ENCODE peak calls at places on chromosomes 4 and X, in five cellular contexts. Y is A549, T is K562, I is H1, R is GM12878. J is an unnamed sample.
A peak's percentile ranks its signal among the peaks of the same experiment; 100 is the strongest.

GRCh38 chr4:80266902-80267380 is 477 bp downstream of the FGF5 start:
- DNase-seq in Y (no peak), T (peak; percentile 55), I (no peak), R (no peak), J (no peak)

GRCh38 chrX:14528629-14529287 is 578 bp upstream of the GLRA2 start:
- DNase-seq in Y (peak; percentile 61), R (peak; percentile 4), I (peak; percentile 17), T (peak; percentile 10), J (peak; percentile 10)

GRCh38 chrX:39012561-39013209 is 211.4 kb downstream of the MID1IP1 start:
- DNase-seq in T (no peak), R (no peak), Y (no peak), I (no peak), J (no peak)

GRCh38 chr4:6509587-6509986 is 37.2 kb upstream of the PPP2R2C start:
- DNase-seq in R (no peak), T (no peak), I (no peak), Y (peak; percentile 22), J (no peak)

GRCh38 chrX:101973066-101973465 is 41.2 kb upstream of the ZMAT1 start:
- DNase-seq in Y (no peak), R (no peak), T (no peak), I (no peak), J (no peak)

GRCh38 chr4:8000247-8000646 is 60.6 kb upstream of the AFAP1 start:
- DNase-seq in R (no peak), T (no peak), Y (no peak), I (no peak), J (no peak)

GRCh38 chrX:38426785-38427184 is 74.4 kb downstream of the OTC start:
- DNase-seq in Y (peak; percentile 3), R (no peak), T (no peak), I (no peak), J (no peak)

GRCh38 chr4:51894246-51894645 is 51.3 kb downstream of the DCUN1D4 start:
- DNase-seq in T (no peak), R (no peak), Y (peak; percentile 33), I (no peak), J (no peak)

GRCh38 chr4:11720292-11720691 is 291.6 kb upstream of the HS3ST1 start:
- DNase-seq in I (no peak), R (no peak), Y (peak; percentile 21), T (no peak), J (no peak)

GRCh38 chr4:72390409-72390808 is 178.6 kb downstream of the ADAMTS3 start:
- DNase-seq in T (no peak), Y (no peak), I (no peak), R (no peak), J (no peak)

GRCh38 chr4:7693711-7694110 is 245.9 kb downstream of the AFAP1 start:
- DNase-seq in T (no peak), R (no peak), Y (no peak), I (no peak), J (no peak)

GRCh38 chr4:53916431-53916889 is 147.9 kb downstream of the CHIC2 start:
- DNase-seq in Y (no peak), R (no peak), I (no peak), T (no peak), J (no peak)

GRCh38 chr4:177005801-177006230 is 213.1 kb upstream of the VEGFC start:
- DNase-seq in I (no peak), R (no peak), Y (peak; percentile 22), T (no peak), J (no peak)

DNA sequence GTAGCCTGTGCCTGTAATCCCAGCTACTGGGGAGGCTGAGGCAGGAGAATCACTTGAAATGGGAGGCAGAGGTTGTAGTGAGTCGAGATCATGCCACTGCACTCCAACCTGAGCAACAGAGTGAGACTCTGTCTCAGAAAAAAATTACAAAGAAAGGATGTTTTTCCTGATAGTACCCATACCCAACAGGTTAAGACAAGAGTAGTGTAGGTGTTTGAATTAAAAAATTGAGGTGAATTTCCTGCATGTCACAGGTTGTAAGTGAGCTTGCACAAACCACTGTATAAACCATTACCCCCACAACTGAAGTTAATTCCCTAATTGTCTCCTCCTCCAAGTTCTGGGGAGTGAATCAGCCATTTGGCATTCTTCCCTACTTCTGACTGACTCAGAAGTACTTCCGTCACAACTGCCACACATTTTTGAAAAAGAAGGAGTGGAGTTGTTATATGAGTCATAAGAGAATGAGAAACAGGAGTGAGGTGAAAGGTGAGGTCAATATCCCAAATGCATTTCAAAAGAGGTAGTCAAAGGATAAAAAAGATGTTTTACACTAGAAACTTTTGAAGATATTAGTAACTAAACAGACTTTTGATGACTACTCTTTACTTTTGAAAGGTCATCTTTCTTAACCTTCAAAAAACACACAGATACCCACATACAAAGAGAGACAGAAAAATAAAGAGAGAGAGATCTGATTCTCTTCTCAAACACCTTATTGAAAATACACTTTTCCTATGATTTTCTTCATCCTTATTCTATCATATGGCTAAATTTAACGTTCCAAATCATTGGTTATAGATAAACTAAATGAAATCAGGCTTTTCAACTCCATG is 134.5 kb downstream of the BTC start:
- DNase-seq in I (no peak), Y (peak; percentile 99), T (peak; percentile 49), R (no peak), J (peak; percentile 92)
- TF ChIP-seq HDAC2 in I (no peak), Y (no peak), T (no peak), R (no peak), J (peak; percentile 13)

GRCh38 chrX:44019911-44020310 is 46.7 kb upstream of the NDP start:
- DNase-seq in I (no peak), T (no peak), R (no peak), Y (no peak), J (no peak)

GRCh38 chrX:44020693-44021092 is 47.5 kb upstream of the NDP start:
- DNase-seq in Y (no peak), I (no peak), T (no peak), R (no peak), J (no peak)

GRCh38 chrX:44022964-44023363 is 49.8 kb upstream of the NDP start:
- DNase-seq in R (no peak), T (no peak), Y (no peak), I (no peak), J (no peak)

GRCh38 chrX:44025611-44026010 is 52.4 kb upstream of the NDP start:
- DNase-seq in Y (peak; percentile 4), R (no peak), I (no peak), T (no peak), J (no peak)
- TF ChIP-seq HDAC2 in Y (no peak), R (no peak), I (no peak), T (no peak), J (no peak)

DNA sequence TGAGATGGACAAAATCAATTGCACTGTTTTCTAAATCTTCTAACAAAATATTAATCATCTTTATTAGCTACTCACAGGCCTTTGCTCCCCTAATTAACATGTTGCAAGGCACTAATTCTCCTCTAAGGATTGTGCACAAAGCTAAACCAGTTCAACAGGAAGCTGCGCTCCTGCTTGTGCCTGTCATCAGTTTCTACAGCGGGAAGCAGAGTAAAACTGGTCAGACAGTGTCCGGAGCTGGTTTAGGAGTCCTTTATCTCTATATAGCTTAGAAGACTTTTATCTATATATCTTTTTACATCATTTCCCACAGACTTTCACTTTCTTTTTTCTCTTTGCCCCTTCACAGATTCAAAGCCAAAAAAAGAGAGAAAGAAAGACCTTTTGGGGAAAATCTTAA is 79.1 kb downstream of the ELOVL6 start:
- DNase-seq in Y (no peak), R (no peak), T (no peak), I (no peak), J (no peak)
- TF ChIP-seq HDAC2 in Y (no peak), R (no peak), T (no peak), I (no peak), J (no peak)

GRCh38 chr4:19913670-19914069 is 338.0 kb upstream of the SLIT2 start:
- DNase-seq in R (no peak), Y (no peak), I (no peak), T (no peak), J (no peak)
- TF ChIP-seq HDAC2 in R (no peak), Y (no peak), I (no peak), T (no peak), J (no peak)

GRCh38 chr4:1179976-1180375 is 7.6 kb upstream of the SPON2 start:
- DNase-seq in R (no peak), Y (no peak), I (no peak), T (no peak), J (no peak)

GRCh38 chr4:1178300-1179088 is 6.1 kb upstream of the SPON2 start:
- DNase-seq in I (no peak), T (no peak), R (no peak), Y (no peak), J (no peak)

GRCh38 chr4:1177274-1178141 is 5.1 kb upstream of the SPON2 start:
- DNase-seq in T (no peak), R (no peak), I (no peak), Y (no peak), J (peak; percentile 38)

GRCh38 chr4:1180663-1181062 is 8.3 kb upstream of the SPON2 start:
- DNase-seq in T (no peak), I (no peak), R (no peak), Y (no peak), J (no peak)

DNA sequence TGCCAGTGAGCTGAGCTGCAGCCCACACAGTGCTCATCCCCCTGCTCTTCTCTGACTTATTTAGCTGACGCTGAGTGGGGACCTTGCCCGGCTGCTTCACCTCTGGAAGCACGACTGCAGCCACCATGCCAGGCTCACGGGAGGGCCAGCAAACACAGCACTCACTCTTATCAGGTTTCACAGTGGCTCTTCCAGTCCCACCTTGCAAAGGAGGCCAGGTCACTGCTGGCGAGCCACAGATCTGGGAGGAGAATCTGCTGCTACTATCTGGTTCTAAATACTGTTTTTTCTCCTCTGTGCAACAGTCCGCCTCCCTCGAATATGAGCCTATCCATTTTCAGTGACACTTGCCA is 6.7 kb upstream of the SPON2 start:
- DNase-seq in R (no peak), I (no peak), Y (no peak), T (peak; percentile 78), J (no peak)
- TF ChIP-seq HDAC2 in R (no peak), I (no peak), Y (no peak), T (no peak), J (no peak)

GRCh38 chr4:24613474-24613873 is 29.1 kb upstream of the DHX15 start:
- DNase-seq in Y (no peak), T (no peak), I (no peak), R (no peak), J (no peak)

GRCh38 chr4:24611575-24611974 is 27.2 kb upstream of the DHX15 start:
- DNase-seq in R (no peak), I (no peak), T (no peak), Y (no peak), J (no peak)

GRCh38 chr4:24614881-24615280 is 30.5 kb upstream of the DHX15 start:
- DNase-seq in T (no peak), I (no peak), Y (no peak), R (no peak), J (no peak)

DNA sequence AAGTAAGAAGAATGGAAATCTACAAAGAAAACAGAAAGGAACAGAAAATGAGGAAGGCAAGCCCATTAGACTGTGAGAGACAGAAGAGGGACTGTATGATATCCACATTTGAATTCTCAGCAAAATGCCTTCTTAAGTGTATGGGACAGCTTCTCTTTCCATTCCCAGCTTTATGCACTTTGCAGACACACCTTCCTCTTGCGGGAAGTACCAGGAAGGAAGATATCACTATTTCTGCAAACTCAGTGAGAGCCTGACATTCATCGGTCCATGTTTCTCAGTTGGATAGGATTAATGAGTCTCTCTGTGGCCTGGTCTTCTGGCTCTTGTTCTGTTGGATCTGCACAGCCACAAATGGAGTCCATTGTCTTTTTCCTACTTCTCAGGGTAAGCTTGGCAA is 31.6 kb upstream of the DHX15 start:
- DNase-seq in Y (no peak), R (no peak), T (no peak), I (no peak), J (no peak)
- TF ChIP-seq HDAC2 in Y (no peak), R (no peak), T (no peak), I (no peak), J (no peak)

GRCh38 chrX:51158261-51158660 is 174.4 kb upstream of the NUDT10 start:
- DNase-seq in I (no peak), Y (no peak), R (no peak), T (no peak), J (no peak)
- TF ChIP-seq HDAC2 in I (no peak), Y (no peak), R (no peak), T (no peak), J (no peak)

J was measured in HepG2.